ENCODE peak calls at places on chromosome 19, in six cellular contexts. Y, X, P, A, G and I are unnamed samples.

GRCh38 chr19:57888107-57888493 is 737 bp downstream of the ZNF814 start:
- DNase-seq in P (no peak), A (no peak), Y (no peak), X (no peak), G (no peak), I (no peak)

GRCh38 chr19:19540707-19541515 is 2.8 kb downstream of the CILP2 start:
- DNase-seq in A (no peak), Y (peak), P (no peak), G (no peak), X (peak), I (no peak)

GRCh38 chr19:42531313-42531712 is 3.0 kb upstream of the CEACAM1 start:
- DNase-seq in A (no peak), G (no peak), P (no peak), X (no peak), Y (no peak), I (no peak)

GRCh38 chr19:6023085-6023682 is 45.2 kb upstream of the RANBP3 start:
- DNase-seq in A (peak), G (peak), X (no peak), P (no peak), Y (no peak), I (no peak)

GRCh38 chr19:9791552-9792181 is 23.1 kb upstream of the ZNF846 start:
- DNase-seq in Y (peak), P (peak), G (peak), X (peak), A (peak), I (peak)

GRCh38 chr19:17467471-17468301 is 2.6 kb upstream of the SLC27A1 start:
- DNase-seq in P (no peak), G (no peak), X (no peak), A (peak), Y (no peak), I (no peak)

GRCh38 chr19:31141301-31141700 is 207.9 kb downstream of the TSHZ3 start:
- DNase-seq in G (no peak), Y (no peak), A (no peak), X (no peak), P (no peak), I (no peak)

GRCh38 chr19:37114001-37114400 is 35.8 kb downstream of the ZNF420 start:
- DNase-seq in P (no peak), G (no peak), A (no peak), X (no peak), Y (no peak), I (no peak)

GRCh38 chr19:35347171-35347929 is at the start of gene FFAR1:
- DNase-seq in P (no peak), G (no peak), X (peak), A (no peak), Y (peak), I (peak)

GRCh38 chr19:54392078-54392477 is 23.2 kb upstream of the TTYH1 start:
- DNase-seq in X (no peak), G (no peak), A (no peak), P (no peak), Y (no peak), I (no peak)

GRCh38 chr19:50657672-50658437 is 8.6 kb downstream of the C19orf81 start:
- DNase-seq in X (peak), Y (no peak), P (peak), G (peak), A (peak), I (peak)

GRCh38 chr19:14561832-14562351 is 10.0 kb downstream of the NDUFB7 start:
- DNase-seq in G (no peak), P (peak), A (no peak), Y (no peak), X (no peak), I (peak)

GRCh38 chr19:55311397-55311796 is 13.7 kb downstream of the TMEM150B start:
- DNase-seq in P (no peak), A (no peak), Y (no peak), G (no peak), X (no peak), I (no peak)

GRCh38 chr19:30755581-30755980 is 383.4 kb downstream of the ZNF536 start:
- DNase-seq in A (no peak), P (no peak), X (no peak), Y (no peak), G (no peak), I (no peak)